ENCODE peak calls at places on chromosomes 13 and 19, in six cellular contexts. One of them, this sample, is unnamed.

GRCh38 chr13:86741762-86742285 is 929.3 kb upstream of the SLITRK5 start:
- DNase-seq in PC-3: peak
- DNase-seq in activated T-helper 1 cell treated with anti-CD3 and anti-CD28 coated beads, Interleukin-12 subunit alpha, Interleukin-12 subunit beta, Interleukin-2, Interleukin-4 antibody, amounts not matched to agents 30 ng/mL and 10 ng/mL and 1 ng/mL, durations not matched to agents 14 hours and 24 hours and 36 hours: no peak
- DNase-seq in uterus: no peak
- DNase-seq in activated gamma-delta T cell treated with anti-CD3 and anti-CD28 coated beads, Interleukin-2, amount 50 U/mL, for 16 hours: no peak
- DNase-seq in tibial nerve: no peak
- DNase-seq in this sample: no peak

GRCh38 chr13:71306821-71307220 is 560.2 kb downstream of the DACH1 start:
- DNase-seq in activated T-helper 1 cell treated with anti-CD3 and anti-CD28 coated beads, Interleukin-12 subunit alpha, Interleukin-12 subunit beta, Interleukin-2, Interleukin-4 antibody, amounts not matched to agents 30 ng/mL and 10 ng/mL and 1 ng/mL, durations not matched to agents 14 hours and 24 hours and 36 hours: no peak
- DNase-seq in activated gamma-delta T cell treated with anti-CD3 and anti-CD28 coated beads, Interleukin-2, amount 50 U/mL, for 16 hours: no peak
- DNase-seq in tibial nerve: no peak
- DNase-seq in PC-3: no peak
- DNase-seq in uterus: no peak
- DNase-seq in this sample: no peak

GRCh38 chr13:75633285-75633684 is 2.8 kb upstream of the LMO7 start:
- DNase-seq in uterus: no peak
- DNase-seq in PC-3: peak
- DNase-seq in tibial nerve: no peak
- DNase-seq in activated gamma-delta T cell treated with anti-CD3 and anti-CD28 coated beads, Interleukin-2, amount 50 U/mL, for 16 hours: no peak
- DNase-seq in activated T-helper 1 cell treated with anti-CD3 and anti-CD28 coated beads, Interleukin-12 subunit alpha, Interleukin-12 subunit beta, Interleukin-2, Interleukin-4 antibody, amounts not matched to agents 30 ng/mL and 10 ng/mL and 1 ng/mL, durations not matched to agents 14 hours and 24 hours and 36 hours: no peak
- DNase-seq in this sample: peak

GRCh38 chr19:18282021-18282787 is 782 bp upstream of the JUND start:
- DNase-seq in PC-3: peak
- DNase-seq in activated gamma-delta T cell treated with anti-CD3 and anti-CD28 coated beads, Interleukin-2, amount 50 U/mL, for 16 hours: no peak
- DNase-seq in activated T-helper 1 cell treated with anti-CD3 and anti-CD28 coated beads, Interleukin-12 subunit alpha, Interleukin-12 subunit beta, Interleukin-2, Interleukin-4 antibody, amounts not matched to agents 30 ng/mL and 10 ng/mL and 1 ng/mL, durations not matched to agents 14 hours and 24 hours and 36 hours: no peak
- DNase-seq in uterus: no peak
- DNase-seq in tibial nerve: no peak
- DNase-seq in this sample: peak

GRCh38 chr13:20174656-20175405 is 14.0 kb upstream of the GJA3 start:
- DNase-seq in tibial nerve: peak
- DNase-seq in uterus: peak
- DNase-seq in activated gamma-delta T cell treated with anti-CD3 and anti-CD28 coated beads, Interleukin-2, amount 50 U/mL, for 16 hours: peak
- DNase-seq in activated T-helper 1 cell treated with anti-CD3 and anti-CD28 coated beads, Interleukin-12 subunit alpha, Interleukin-12 subunit beta, Interleukin-2, Interleukin-4 antibody, amounts not matched to agents 30 ng/mL and 10 ng/mL and 1 ng/mL, durations not matched to agents 14 hours and 24 hours and 36 hours: no peak
- DNase-seq in PC-3: peak
- DNase-seq in this sample: peak

GRCh38 chr13:68304287-68304893 is 1074.3 kb upstream of the PCDH9 start:
- DNase-seq in PC-3: peak
- DNase-seq in tibial nerve: no peak
- DNase-seq in activated T-helper 1 cell treated with anti-CD3 and anti-CD28 coated beads, Interleukin-12 subunit alpha, Interleukin-12 subunit beta, Interleukin-2, Interleukin-4 antibody, amounts not matched to agents 30 ng/mL and 10 ng/mL and 1 ng/mL, durations not matched to agents 14 hours and 24 hours and 36 hours: no peak
- DNase-seq in activated gamma-delta T cell treated with anti-CD3 and anti-CD28 coated beads, Interleukin-2, amount 50 U/mL, for 16 hours: no peak
- DNase-seq in uterus: no peak
- DNase-seq in this sample: peak

GRCh38 chr19:3178377-3178972 is at the start of gene S1PR4:
- DNase-seq in activated gamma-delta T cell treated with anti-CD3 and anti-CD28 coated beads, Interleukin-2, amount 50 U/mL, for 16 hours: peak
- DNase-seq in activated T-helper 1 cell treated with anti-CD3 and anti-CD28 coated beads, Interleukin-12 subunit alpha, Interleukin-12 subunit beta, Interleukin-2, Interleukin-4 antibody, amounts not matched to agents 30 ng/mL and 10 ng/mL and 1 ng/mL, durations not matched to agents 14 hours and 24 hours and 36 hours: peak
- DNase-seq in uterus: no peak
- DNase-seq in tibial nerve: no peak
- DNase-seq in PC-3: no peak
- DNase-seq in this sample: no peak

GRCh38 chr19:18507021-18507726 is 14.7 kb downstream of the ELL start:
- DNase-seq in PC-3: no peak
- DNase-seq in uterus: no peak
- DNase-seq in activated gamma-delta T cell treated with anti-CD3 and anti-CD28 coated beads, Interleukin-2, amount 50 U/mL, for 16 hours: no peak
- DNase-seq in tibial nerve: no peak
- DNase-seq in activated T-helper 1 cell treated with anti-CD3 and anti-CD28 coated beads, Interleukin-12 subunit alpha, Interleukin-12 subunit beta, Interleukin-2, Interleukin-4 antibody, amounts not matched to agents 30 ng/mL and 10 ng/mL and 1 ng/mL, durations not matched to agents 14 hours and 24 hours and 36 hours: no peak
- DNase-seq in this sample: no peak

GRCh38 chr19:10018219-10018618 is 4.9 kb downstream of the RDH8 start:
- DNase-seq in activated gamma-delta T cell treated with anti-CD3 and anti-CD28 coated beads, Interleukin-2, amount 50 U/mL, for 16 hours: no peak
- DNase-seq in tibial nerve: no peak
- DNase-seq in activated T-helper 1 cell treated with anti-CD3 and anti-CD28 coated beads, Interleukin-12 subunit alpha, Interleukin-12 subunit beta, Interleukin-2, Interleukin-4 antibody, amounts not matched to agents 30 ng/mL and 10 ng/mL and 1 ng/mL, durations not matched to agents 14 hours and 24 hours and 36 hours: no peak
- DNase-seq in PC-3: peak
- DNase-seq in uterus: no peak
- DNase-seq in this sample: peak

GRCh38 chr13:34172048-34172447 is 354.1 kb downstream of the RFC3 start:
- DNase-seq in tibial nerve: no peak
- DNase-seq in uterus: no peak
- DNase-seq in activated gamma-delta T cell treated with anti-CD3 and anti-CD28 coated beads, Interleukin-2, amount 50 U/mL, for 16 hours: no peak
- DNase-seq in activated T-helper 1 cell treated with anti-CD3 and anti-CD28 coated beads, Interleukin-12 subunit alpha, Interleukin-12 subunit beta, Interleukin-2, Interleukin-4 antibody, amounts not matched to agents 30 ng/mL and 10 ng/mL and 1 ng/mL, durations not matched to agents 14 hours and 24 hours and 36 hours: no peak
- DNase-seq in PC-3: peak
- DNase-seq in this sample: no peak

GRCh38 chr19:15300533-15301194 is 31.7 kb downstream of the BRD4 start:
- DNase-seq in activated gamma-delta T cell treated with anti-CD3 and anti-CD28 coated beads, Interleukin-2, amount 50 U/mL, for 16 hours: no peak
- DNase-seq in activated T-helper 1 cell treated with anti-CD3 and anti-CD28 coated beads, Interleukin-12 subunit alpha, Interleukin-12 subunit beta, Interleukin-2, Interleukin-4 antibody, amounts not matched to agents 30 ng/mL and 10 ng/mL and 1 ng/mL, durations not matched to agents 14 hours and 24 hours and 36 hours: no peak
- DNase-seq in PC-3: no peak
- DNase-seq in tibial nerve: no peak
- DNase-seq in uterus: no peak
- DNase-seq in this sample: no peak

GRCh38 chr13:43546260-43546659 is 240.5 kb downstream of the ENOX1 start:
- DNase-seq in PC-3: no peak
- DNase-seq in tibial nerve: no peak
- DNase-seq in uterus: peak
- DNase-seq in activated gamma-delta T cell treated with anti-CD3 and anti-CD28 coated beads, Interleukin-2, amount 50 U/mL, for 16 hours: no peak
- DNase-seq in activated T-helper 1 cell treated with anti-CD3 and anti-CD28 coated beads, Interleukin-12 subunit alpha, Interleukin-12 subunit beta, Interleukin-2, Interleukin-4 antibody, amounts not matched to agents 30 ng/mL and 10 ng/mL and 1 ng/mL, durations not matched to agents 14 hours and 24 hours and 36 hours: no peak
- DNase-seq in this sample: no peak

GRCh38 chr19:29263305-29264080 is 50.5 kb upstream of the UQCRFS1 start:
- DNase-seq in PC-3: peak
- DNase-seq in activated T-helper 1 cell treated with anti-CD3 and anti-CD28 coated beads, Interleukin-12 subunit alpha, Interleukin-12 subunit beta, Interleukin-2, Interleukin-4 antibody, amounts not matched to agents 30 ng/mL and 10 ng/mL and 1 ng/mL, durations not matched to agents 14 hours and 24 hours and 36 hours: peak
- DNase-seq in tibial nerve: peak
- DNase-seq in activated gamma-delta T cell treated with anti-CD3 and anti-CD28 coated beads, Interleukin-2, amount 50 U/mL, for 16 hours: peak
- DNase-seq in uterus: peak
- DNase-seq in this sample: peak

GRCh38 chr19:46232029-46232428 is 2.5 kb downstream of the IGFL1 start:
- DNase-seq in activated T-helper 1 cell treated with anti-CD3 and anti-CD28 coated beads, Interleukin-12 subunit alpha, Interleukin-12 subunit beta, Interleukin-2, Interleukin-4 antibody, amounts not matched to agents 30 ng/mL and 10 ng/mL and 1 ng/mL, durations not matched to agents 14 hours and 24 hours and 36 hours: no peak
- DNase-seq in activated gamma-delta T cell treated with anti-CD3 and anti-CD28 coated beads, Interleukin-2, amount 50 U/mL, for 16 hours: no peak
- DNase-seq in PC-3: peak
- DNase-seq in tibial nerve: no peak
- DNase-seq in uterus: no peak
- DNase-seq in this sample: no peak

GRCh38 chr19:31253816-31254551 is 95.3 kb downstream of the TSHZ3 start:
- DNase-seq in activated T-helper 1 cell treated with anti-CD3 and anti-CD28 coated beads, Interleukin-12 subunit alpha, Interleukin-12 subunit beta, Interleukin-2, Interleukin-4 antibody, amounts not matched to agents 30 ng/mL and 10 ng/mL and 1 ng/mL, durations not matched to agents 14 hours and 24 hours and 36 hours: no peak
- DNase-seq in activated gamma-delta T cell treated with anti-CD3 and anti-CD28 coated beads, Interleukin-2, amount 50 U/mL, for 16 hours: no peak
- DNase-seq in uterus: peak
- DNase-seq in tibial nerve: no peak
- DNase-seq in PC-3: peak
- DNase-seq in this sample: no peak

GRCh38 chr19:4449826-4450075 is 7.8 kb downstream of the UBXN6 start:
- DNase-seq in PC-3: no peak
- DNase-seq in uterus: no peak
- DNase-seq in tibial nerve: no peak
- DNase-seq in activated gamma-delta T cell treated with anti-CD3 and anti-CD28 coated beads, Interleukin-2, amount 50 U/mL, for 16 hours: no peak
- DNase-seq in activated T-helper 1 cell treated with anti-CD3 and anti-CD28 coated beads, Interleukin-12 subunit alpha, Interleukin-12 subunit beta, Interleukin-2, Interleukin-4 antibody, amounts not matched to agents 30 ng/mL and 10 ng/mL and 1 ng/mL, durations not matched to agents 14 hours and 24 hours and 36 hours: no peak
- DNase-seq in this sample: no peak

GRCh38 chr19:45099465-45100201 is 6.7 kb downstream of the PPP1R37 start:
- DNase-seq in tibial nerve: no peak
- DNase-seq in PC-3: no peak
- DNase-seq in uterus: no peak
- DNase-seq in activated gamma-delta T cell treated with anti-CD3 and anti-CD28 coated beads, Interleukin-2, amount 50 U/mL, for 16 hours: no peak
- DNase-seq in activated T-helper 1 cell treated with anti-CD3 and anti-CD28 coated beads, Interleukin-12 subunit alpha, Interleukin-12 subunit beta, Interleukin-2, Interleukin-4 antibody, amounts not matched to agents 30 ng/mL and 10 ng/mL and 1 ng/mL, durations not matched to agents 14 hours and 24 hours and 36 hours: no peak
- DNase-seq in this sample: no peak

GRCh38 chr13:95296326-95296939 is 4.8 kb downstream of the ABCC4 start:
- DNase-seq in tibial nerve: no peak
- DNase-seq in activated gamma-delta T cell treated with anti-CD3 and anti-CD28 coated beads, Interleukin-2, amount 50 U/mL, for 16 hours: no peak
- DNase-seq in PC-3: peak
- DNase-seq in uterus: no peak
- DNase-seq in activated T-helper 1 cell treated with anti-CD3 and anti-CD28 coated beads, Interleukin-12 subunit alpha, Interleukin-12 subunit beta, Interleukin-2, Interleukin-4 antibody, amounts not matched to agents 30 ng/mL and 10 ng/mL and 1 ng/mL, durations not matched to agents 14 hours and 24 hours and 36 hours: no peak
- DNase-seq in this sample: peak

GRCh38 chr13:103394670-103395069 is 328.5 kb upstream of the SLC10A2 start:
- DNase-seq in activated T-helper 1 cell treated with anti-CD3 and anti-CD28 coated beads, Interleukin-12 subunit alpha, Interleukin-12 subunit beta, Interleukin-2, Interleukin-4 antibody, amounts not matched to agents 30 ng/mL and 10 ng/mL and 1 ng/mL, durations not matched to agents 14 hours and 24 hours and 36 hours: no peak
- DNase-seq in PC-3: no peak
- DNase-seq in activated gamma-delta T cell treated with anti-CD3 and anti-CD28 coated beads, Interleukin-2, amount 50 U/mL, for 16 hours: no peak
- DNase-seq in tibial nerve: no peak
- DNase-seq in uterus: no peak
- DNase-seq in this sample: no peak

GRCh38 chr19:34224996-34225658 is 29.2 kb upstream of the GARRE1 start:
- DNase-seq in activated T-helper 1 cell treated with anti-CD3 and anti-CD28 coated beads, Interleukin-12 subunit alpha, Interleukin-12 subunit beta, Interleukin-2, Interleukin-4 antibody, amounts not matched to agents 30 ng/mL and 10 ng/mL and 1 ng/mL, durations not matched to agents 14 hours and 24 hours and 36 hours: no peak
- DNase-seq in uterus: no peak
- DNase-seq in tibial nerve: no peak
- DNase-seq in PC-3: peak
- DNase-seq in activated gamma-delta T cell treated with anti-CD3 and anti-CD28 coated beads, Interleukin-2, amount 50 U/mL, for 16 hours: no peak
- DNase-seq in this sample: no peak

GRCh38 chr19:38667552-38668205 is 20.2 kb downstream of the ACTN4 start:
- DNase-seq in PC-3: peak
- DNase-seq in uterus: no peak
- DNase-seq in activated gamma-delta T cell treated with anti-CD3 and anti-CD28 coated beads, Interleukin-2, amount 50 U/mL, for 16 hours: no peak
- DNase-seq in tibial nerve: no peak
- DNase-seq in activated T-helper 1 cell treated with anti-CD3 and anti-CD28 coated beads, Interleukin-12 subunit alpha, Interleukin-12 subunit beta, Interleukin-2, Interleukin-4 antibody, amounts not matched to agents 30 ng/mL and 10 ng/mL and 1 ng/mL, durations not matched to agents 14 hours and 24 hours and 36 hours: no peak
- DNase-seq in this sample: peak

GRCh38 chr13:43688230-43688907 is 98.4 kb downstream of the ENOX1 start:
- DNase-seq in PC-3: no peak
- DNase-seq in activated T-helper 1 cell treated with anti-CD3 and anti-CD28 coated beads, Interleukin-12 subunit alpha, Interleukin-12 subunit beta, Interleukin-2, Interleukin-4 antibody, amounts not matched to agents 30 ng/mL and 10 ng/mL and 1 ng/mL, durations not matched to agents 14 hours and 24 hours and 36 hours: no peak
- DNase-seq in uterus: no peak
- DNase-seq in activated gamma-delta T cell treated with anti-CD3 and anti-CD28 coated beads, Interleukin-2, amount 50 U/mL, for 16 hours: no peak
- DNase-seq in tibial nerve: no peak
- DNase-seq in this sample: no peak

GRCh38 chr19:7224205-7224833 is 69.9 kb downstream of the INSR start:
- DNase-seq in PC-3: peak
- DNase-seq in activated T-helper 1 cell treated with anti-CD3 and anti-CD28 coated beads, Interleukin-12 subunit alpha, Interleukin-12 subunit beta, Interleukin-2, Interleukin-4 antibody, amounts not matched to agents 30 ng/mL and 10 ng/mL and 1 ng/mL, durations not matched to agents 14 hours and 24 hours and 36 hours: no peak
- DNase-seq in tibial nerve: peak
- DNase-seq in activated gamma-delta T cell treated with anti-CD3 and anti-CD28 coated beads, Interleukin-2, amount 50 U/mL, for 16 hours: no peak
- DNase-seq in uterus: peak
- DNase-seq in this sample: peak

GRCh38 chr13:24274452-24274971 is 34.9 kb upstream of the C1QTNF9 start:
- DNase-seq in uterus: no peak
- DNase-seq in activated T-helper 1 cell treated with anti-CD3 and anti-CD28 coated beads, Interleukin-12 subunit alpha, Interleukin-12 subunit beta, Interleukin-2, Interleukin-4 antibody, amounts not matched to agents 30 ng/mL and 10 ng/mL and 1 ng/mL, durations not matched to agents 14 hours and 24 hours and 36 hours: peak
- DNase-seq in PC-3: no peak
- DNase-seq in tibial nerve: no peak
- DNase-seq in activated gamma-delta T cell treated with anti-CD3 and anti-CD28 coated beads, Interleukin-2, amount 50 U/mL, for 16 hours: peak
- DNase-seq in this sample: no peak

GRCh38 chr13:31887311-31887710 is 144.3 kb upstream of the FRY start:
- DNase-seq in tibial nerve: no peak
- DNase-seq in activated gamma-delta T cell treated with anti-CD3 and anti-CD28 coated beads, Interleukin-2, amount 50 U/mL, for 16 hours: no peak
- DNase-seq in activated T-helper 1 cell treated with anti-CD3 and anti-CD28 coated beads, Interleukin-12 subunit alpha, Interleukin-12 subunit beta, Interleukin-2, Interleukin-4 antibody, amounts not matched to agents 30 ng/mL and 10 ng/mL and 1 ng/mL, durations not matched to agents 14 hours and 24 hours and 36 hours: no peak
- DNase-seq in PC-3: no peak
- DNase-seq in uterus: no peak
- DNase-seq in this sample: no peak

GRCh38 chr13:85974604-85975366 is 175.6 kb upstream of the SLITRK6 start:
- DNase-seq in activated gamma-delta T cell treated with anti-CD3 and anti-CD28 coated beads, Interleukin-2, amount 50 U/mL, for 16 hours: no peak
- DNase-seq in tibial nerve: no peak
- DNase-seq in uterus: no peak
- DNase-seq in activated T-helper 1 cell treated with anti-CD3 and anti-CD28 coated beads, Interleukin-12 subunit alpha, Interleukin-12 subunit beta, Interleukin-2, Interleukin-4 antibody, amounts not matched to agents 30 ng/mL and 10 ng/mL and 1 ng/mL, durations not matched to agents 14 hours and 24 hours and 36 hours: no peak
- DNase-seq in PC-3: peak
- DNase-seq in this sample: no peak

GRCh38 chr19:40808021-40808325 is 9.0 kb downstream of the EGLN2 start:
- DNase-seq in activated gamma-delta T cell treated with anti-CD3 and anti-CD28 coated beads, Interleukin-2, amount 50 U/mL, for 16 hours: no peak
- DNase-seq in PC-3: no peak
- DNase-seq in activated T-helper 1 cell treated with anti-CD3 and anti-CD28 coated beads, Interleukin-12 subunit alpha, Interleukin-12 subunit beta, Interleukin-2, Interleukin-4 antibody, amounts not matched to agents 30 ng/mL and 10 ng/mL and 1 ng/mL, durations not matched to agents 14 hours and 24 hours and 36 hours: no peak
- DNase-seq in uterus: no peak
- DNase-seq in tibial nerve: no peak
- DNase-seq in this sample: no peak

GRCh38 chr13:76663941-76664340 is 222.3 kb downstream of the KCTD12 start:
- DNase-seq in activated T-helper 1 cell treated with anti-CD3 and anti-CD28 coated beads, Interleukin-12 subunit alpha, Interleukin-12 subunit beta, Interleukin-2, Interleukin-4 antibody, amounts not matched to agents 30 ng/mL and 10 ng/mL and 1 ng/mL, durations not matched to agents 14 hours and 24 hours and 36 hours: no peak
- DNase-seq in PC-3: no peak
- DNase-seq in activated gamma-delta T cell treated with anti-CD3 and anti-CD28 coated beads, Interleukin-2, amount 50 U/mL, for 16 hours: no peak
- DNase-seq in uterus: no peak
- DNase-seq in tibial nerve: no peak
- DNase-seq in this sample: no peak

GRCh38 chr13:22110368-22110767 is 439.5 kb downstream of the FGF9 start:
- DNase-seq in activated T-helper 1 cell treated with anti-CD3 and anti-CD28 coated beads, Interleukin-12 subunit alpha, Interleukin-12 subunit beta, Interleukin-2, Interleukin-4 antibody, amounts not matched to agents 30 ng/mL and 10 ng/mL and 1 ng/mL, durations not matched to agents 14 hours and 24 hours and 36 hours: no peak
- DNase-seq in activated gamma-delta T cell treated with anti-CD3 and anti-CD28 coated beads, Interleukin-2, amount 50 U/mL, for 16 hours: no peak
- DNase-seq in uterus: no peak
- DNase-seq in tibial nerve: no peak
- DNase-seq in PC-3: peak
- DNase-seq in this sample: no peak

GRCh38 chr13:33146843-33147611 is 130.8 kb downstream of the KL start:
- DNase-seq in uterus: no peak
- DNase-seq in tibial nerve: no peak
- DNase-seq in activated T-helper 1 cell treated with anti-CD3 and anti-CD28 coated beads, Interleukin-12 subunit alpha, Interleukin-12 subunit beta, Interleukin-2, Interleukin-4 antibody, amounts not matched to agents 30 ng/mL and 10 ng/mL and 1 ng/mL, durations not matched to agents 14 hours and 24 hours and 36 hours: peak
- DNase-seq in activated gamma-delta T cell treated with anti-CD3 and anti-CD28 coated beads, Interleukin-2, amount 50 U/mL, for 16 hours: no peak
- DNase-seq in PC-3: no peak
- DNase-seq in this sample: no peak

GRCh38 chr13:112968910-112969691 is at the start of gene MCF2L:
- DNase-seq in activated gamma-delta T cell treated with anti-CD3 and anti-CD28 coated beads, Interleukin-2, amount 50 U/mL, for 16 hours: peak
- DNase-seq in activated T-helper 1 cell treated with anti-CD3 and anti-CD28 coated beads, Interleukin-12 subunit alpha, Interleukin-12 subunit beta, Interleukin-2, Interleukin-4 antibody, amounts not matched to agents 30 ng/mL and 10 ng/mL and 1 ng/mL, durations not matched to agents 14 hours and 24 hours and 36 hours: peak
- DNase-seq in uterus: no peak
- DNase-seq in tibial nerve: no peak
- DNase-seq in PC-3: peak
- DNase-seq in this sample: peak

GRCh38 chr19:45972944-45973525 is 630 bp downstream of the NOVA2 start:
- DNase-seq in tibial nerve: no peak
- DNase-seq in activated T-helper 1 cell treated with anti-CD3 and anti-CD28 coated beads, Interleukin-12 subunit alpha, Interleukin-12 subunit beta, Interleukin-2, Interleukin-4 antibody, amounts not matched to agents 30 ng/mL and 10 ng/mL and 1 ng/mL, durations not matched to agents 14 hours and 24 hours and 36 hours: no peak
- DNase-seq in activated gamma-delta T cell treated with anti-CD3 and anti-CD28 coated beads, Interleukin-2, amount 50 U/mL, for 16 hours: no peak
- DNase-seq in PC-3: no peak
- DNase-seq in uterus: no peak
- DNase-seq in this sample: no peak

GRCh38 chr19:47110521-47111080 is 3.0 kb downstream of the ZC3H4 start:
- DNase-seq in activated T-helper 1 cell treated with anti-CD3 and anti-CD28 coated beads, Interleukin-12 subunit alpha, Interleukin-12 subunit beta, Interleukin-2, Interleukin-4 antibody, amounts not matched to agents 30 ng/mL and 10 ng/mL and 1 ng/mL, durations not matched to agents 14 hours and 24 hours and 36 hours: no peak
- DNase-seq in tibial nerve: no peak
- DNase-seq in activated gamma-delta T cell treated with anti-CD3 and anti-CD28 coated beads, Interleukin-2, amount 50 U/mL, for 16 hours: peak
- DNase-seq in uterus: no peak
- DNase-seq in PC-3: peak
- DNase-seq in this sample: no peak

GRCh38 chr19:50244695-50245094 is 41.3 kb downstream of the MYH14 start:
- DNase-seq in tibial nerve: no peak
- DNase-seq in PC-3: no peak
- DNase-seq in uterus: no peak
- DNase-seq in activated T-helper 1 cell treated with anti-CD3 and anti-CD28 coated beads, Interleukin-12 subunit alpha, Interleukin-12 subunit beta, Interleukin-2, Interleukin-4 antibody, amounts not matched to agents 30 ng/mL and 10 ng/mL and 1 ng/mL, durations not matched to agents 14 hours and 24 hours and 36 hours: no peak
- DNase-seq in activated gamma-delta T cell treated with anti-CD3 and anti-CD28 coated beads, Interleukin-2, amount 50 U/mL, for 16 hours: no peak
- DNase-seq in this sample: no peak

GRCh38 chr13:97574926-97575325 is 141.0 kb downstream of the RAP2A start:
- DNase-seq in tibial nerve: no peak
- DNase-seq in activated T-helper 1 cell treated with anti-CD3 and anti-CD28 coated beads, Interleukin-12 subunit alpha, Interleukin-12 subunit beta, Interleukin-2, Interleukin-4 antibody, amounts not matched to agents 30 ng/mL and 10 ng/mL and 1 ng/mL, durations not matched to agents 14 hours and 24 hours and 36 hours: no peak
- DNase-seq in activated gamma-delta T cell treated with anti-CD3 and anti-CD28 coated beads, Interleukin-2, amount 50 U/mL, for 16 hours: no peak
- DNase-seq in uterus: no peak
- DNase-seq in PC-3: peak
- DNase-seq in this sample: peak

This sample was measured in AG08396.